ENCODE peak calls at places on chromosome X, in six cellular contexts. One of them, this sample, is unnamed.

GRCh38 chrX:356385-357034 is 30.2 kb downstream of the PPP2R3B start:
- DNase-seq in left colon: no peak
- DNase-seq in NCI-H1417: no peak
- DNase-seq in stimulated activated CD4-positive, alpha-beta T cell treated with anti-CD3 and anti-CD28 coated beads, Interleukin-12 subunit alpha, Interleukin-12 subunit beta, amount 100 ng/mL, for 48 hours: no peak
- DNase-seq in uterus: no peak
- DNase-seq in WTC11: no peak
- DNase-seq in this sample: no peak

GRCh38 chrX:68461541-68461940 is 28.2 kb upstream of the OPHN1 start:
- DNase-seq in left colon: no peak
- DNase-seq in WTC11: no peak
- DNase-seq in NCI-H1417: no peak
- DNase-seq in stimulated activated CD4-positive, alpha-beta T cell treated with anti-CD3 and anti-CD28 coated beads, Interleukin-12 subunit alpha, Interleukin-12 subunit beta, amount 100 ng/mL, for 48 hours: no peak
- DNase-seq in uterus: no peak
- DNase-seq in this sample: no peak

GRCh38 chrX:151073767-151074166 is 90.6 kb downstream of the HMGB3 start:
- DNase-seq in stimulated activated CD4-positive, alpha-beta T cell treated with anti-CD3 and anti-CD28 coated beads, Interleukin-12 subunit alpha, Interleukin-12 subunit beta, amount 100 ng/mL, for 48 hours: no peak
- DNase-seq in WTC11: no peak
- DNase-seq in left colon: no peak
- DNase-seq in uterus: no peak
- DNase-seq in NCI-H1417: no peak
- DNase-seq in this sample: no peak

GRCh38 chrX:9340619-9341304 is 124.1 kb upstream of the TBL1X start:
- DNase-seq in WTC11: no peak
- DNase-seq in NCI-H1417: no peak
- DNase-seq in left colon: peak
- DNase-seq in stimulated activated CD4-positive, alpha-beta T cell treated with anti-CD3 and anti-CD28 coated beads, Interleukin-12 subunit alpha, Interleukin-12 subunit beta, amount 100 ng/mL, for 48 hours: peak
- DNase-seq in uterus: peak
- DNase-seq in this sample: peak

GRCh38 chrX:24080670-24081069 is 25.9 kb downstream of the EIF2S3 start:
- DNase-seq in WTC11: no peak
- DNase-seq in NCI-H1417: no peak
- DNase-seq in uterus: no peak
- DNase-seq in stimulated activated CD4-positive, alpha-beta T cell treated with anti-CD3 and anti-CD28 coated beads, Interleukin-12 subunit alpha, Interleukin-12 subunit beta, amount 100 ng/mL, for 48 hours: no peak
- DNase-seq in left colon: no peak
- DNase-seq in this sample: no peak

GRCh38 chrX:20042221-20042620 is 51.4 kb upstream of the BCLAF3 start:
- DNase-seq in uterus: no peak
- DNase-seq in NCI-H1417: no peak
- DNase-seq in stimulated activated CD4-positive, alpha-beta T cell treated with anti-CD3 and anti-CD28 coated beads, Interleukin-12 subunit alpha, Interleukin-12 subunit beta, amount 100 ng/mL, for 48 hours: no peak
- DNase-seq in left colon: no peak
- DNase-seq in WTC11: no peak
- DNase-seq in this sample: no peak

GRCh38 chrX:13581554-13581953 is 12.2 kb downstream of the EGFL6 start:
- DNase-seq in NCI-H1417: no peak
- DNase-seq in WTC11: no peak
- DNase-seq in uterus: no peak
- DNase-seq in left colon: no peak
- DNase-seq in stimulated activated CD4-positive, alpha-beta T cell treated with anti-CD3 and anti-CD28 coated beads, Interleukin-12 subunit alpha, Interleukin-12 subunit beta, amount 100 ng/mL, for 48 hours: no peak
- DNase-seq in this sample: no peak

GRCh38 chrX:68833855-68834331 is 5.1 kb downstream of the EFNB1 start:
- DNase-seq in stimulated activated CD4-positive, alpha-beta T cell treated with anti-CD3 and anti-CD28 coated beads, Interleukin-12 subunit alpha, Interleukin-12 subunit beta, amount 100 ng/mL, for 48 hours: no peak
- DNase-seq in left colon: peak
- DNase-seq in uterus: peak
- DNase-seq in WTC11: no peak
- DNase-seq in NCI-H1417: no peak
- DNase-seq in this sample: no peak

GRCh38 chrX:63746278-63746677 is 38.7 kb downstream of the ARHGEF9 start:
- DNase-seq in stimulated activated CD4-positive, alpha-beta T cell treated with anti-CD3 and anti-CD28 coated beads, Interleukin-12 subunit alpha, Interleukin-12 subunit beta, amount 100 ng/mL, for 48 hours: no peak
- DNase-seq in WTC11: no peak
- DNase-seq in left colon: no peak
- DNase-seq in NCI-H1417: no peak
- DNase-seq in uterus: no peak
- DNase-seq in this sample: no peak

GRCh38 chrX:11770320-11770719 is 12.3 kb downstream of the MSL3 start:
- DNase-seq in WTC11: peak
- DNase-seq in uterus: no peak
- DNase-seq in stimulated activated CD4-positive, alpha-beta T cell treated with anti-CD3 and anti-CD28 coated beads, Interleukin-12 subunit alpha, Interleukin-12 subunit beta, amount 100 ng/mL, for 48 hours: no peak
- DNase-seq in left colon: no peak
- DNase-seq in NCI-H1417: peak
- DNase-seq in this sample: peak

GRCh38 chrX:69088171-69088938 is 76.9 kb downstream of the PJA1 start:
- DNase-seq in stimulated activated CD4-positive, alpha-beta T cell treated with anti-CD3 and anti-CD28 coated beads, Interleukin-12 subunit alpha, Interleukin-12 subunit beta, amount 100 ng/mL, for 48 hours: no peak
- DNase-seq in WTC11: no peak
- DNase-seq in left colon: no peak
- DNase-seq in uterus: peak
- DNase-seq in NCI-H1417: no peak
- DNase-seq in this sample: no peak

GRCh38 chrX:108091878-108092291 is 307 bp downstream of the ATG4A start:
- DNase-seq in WTC11: no peak
- DNase-seq in stimulated activated CD4-positive, alpha-beta T cell treated with anti-CD3 and anti-CD28 coated beads, Interleukin-12 subunit alpha, Interleukin-12 subunit beta, amount 100 ng/mL, for 48 hours: no peak
- DNase-seq in NCI-H1417: no peak
- DNase-seq in uterus: no peak
- DNase-seq in left colon: peak
- DNase-seq in this sample: no peak

GRCh38 chrX:115940348-115940747 is 230.2 kb upstream of the AGTR2 start:
- DNase-seq in WTC11: no peak
- DNase-seq in uterus: no peak
- DNase-seq in stimulated activated CD4-positive, alpha-beta T cell treated with anti-CD3 and anti-CD28 coated beads, Interleukin-12 subunit alpha, Interleukin-12 subunit beta, amount 100 ng/mL, for 48 hours: no peak
- DNase-seq in left colon: no peak
- DNase-seq in NCI-H1417: no peak
- DNase-seq in this sample: peak

GRCh38 chrX:154409222-154409871 is at the start of gene DNASE1L1:
- DNase-seq in left colon: peak
- DNase-seq in uterus: peak
- DNase-seq in NCI-H1417: no peak
- DNase-seq in stimulated activated CD4-positive, alpha-beta T cell treated with anti-CD3 and anti-CD28 coated beads, Interleukin-12 subunit alpha, Interleukin-12 subunit beta, amount 100 ng/mL, for 48 hours: no peak
- DNase-seq in WTC11: peak
- DNase-seq in this sample: no peak

GRCh38 chrX:5681159-5681558 is 547.5 kb downstream of the NLGN4X start:
- DNase-seq in left colon: no peak
- DNase-seq in WTC11: no peak
- DNase-seq in NCI-H1417: no peak
- DNase-seq in stimulated activated CD4-positive, alpha-beta T cell treated with anti-CD3 and anti-CD28 coated beads, Interleukin-12 subunit alpha, Interleukin-12 subunit beta, amount 100 ng/mL, for 48 hours: no peak
- DNase-seq in uterus: no peak
- DNase-seq in this sample: no peak

GRCh38 chrX:139949703-139950102 is 15.6 kb downstream of the CXorf66 start:
- DNase-seq in WTC11: no peak
- DNase-seq in uterus: no peak
- DNase-seq in left colon: no peak
- DNase-seq in stimulated activated CD4-positive, alpha-beta T cell treated with anti-CD3 and anti-CD28 coated beads, Interleukin-12 subunit alpha, Interleukin-12 subunit beta, amount 100 ng/mL, for 48 hours: no peak
- DNase-seq in NCI-H1417: no peak
- DNase-seq in this sample: no peak

GRCh38 chrX:124338733-124339514 is 6.5 kb downstream of the TEX13D start:
- DNase-seq in stimulated activated CD4-positive, alpha-beta T cell treated with anti-CD3 and anti-CD28 coated beads, Interleukin-12 subunit alpha, Interleukin-12 subunit beta, amount 100 ng/mL, for 48 hours: no peak
- DNase-seq in WTC11: no peak
- DNase-seq in left colon: no peak
- DNase-seq in NCI-H1417: no peak
- DNase-seq in uterus: no peak
- DNase-seq in this sample: no peak

GRCh38 chrX:103845165-103845653 is 13.2 kb upstream of the RAB9B start:
- DNase-seq in WTC11: peak
- DNase-seq in left colon: peak
- DNase-seq in uterus: peak
- DNase-seq in stimulated activated CD4-positive, alpha-beta T cell treated with anti-CD3 and anti-CD28 coated beads, Interleukin-12 subunit alpha, Interleukin-12 subunit beta, amount 100 ng/mL, for 48 hours: peak
- DNase-seq in NCI-H1417: peak
- DNase-seq in this sample: peak

GRCh38 chrX:24993887-24994286 is 21.9 kb downstream of the ARX start:
- DNase-seq in NCI-H1417: no peak
- DNase-seq in left colon: no peak
- DNase-seq in uterus: no peak
- DNase-seq in WTC11: no peak
- DNase-seq in stimulated activated CD4-positive, alpha-beta T cell treated with anti-CD3 and anti-CD28 coated beads, Interleukin-12 subunit alpha, Interleukin-12 subunit beta, amount 100 ng/mL, for 48 hours: no peak
- DNase-seq in this sample: no peak

GRCh38 chrX:10169180-10169579 is 12.4 kb downstream of the CLCN4 start:
- DNase-seq in NCI-H1417: no peak
- DNase-seq in WTC11: no peak
- DNase-seq in uterus: no peak
- DNase-seq in stimulated activated CD4-positive, alpha-beta T cell treated with anti-CD3 and anti-CD28 coated beads, Interleukin-12 subunit alpha, Interleukin-12 subunit beta, amount 100 ng/mL, for 48 hours: no peak
- DNase-seq in left colon: no peak
- DNase-seq in this sample: no peak

GRCh38 chrX:134925551-134925950 is 65.2 kb upstream of the SMIM10 start:
- DNase-seq in uterus: no peak
- DNase-seq in left colon: no peak
- DNase-seq in NCI-H1417: no peak
- DNase-seq in WTC11: no peak
- DNase-seq in stimulated activated CD4-positive, alpha-beta T cell treated with anti-CD3 and anti-CD28 coated beads, Interleukin-12 subunit alpha, Interleukin-12 subunit beta, amount 100 ng/mL, for 48 hours: no peak
- DNase-seq in this sample: no peak

GRCh38 chrX:41108684-41109205 is 23.5 kb downstream of the USP9X start:
- DNase-seq in uterus: no peak
- DNase-seq in left colon: no peak
- DNase-seq in WTC11: peak
- DNase-seq in NCI-H1417: no peak
- DNase-seq in stimulated activated CD4-positive, alpha-beta T cell treated with anti-CD3 and anti-CD28 coated beads, Interleukin-12 subunit alpha, Interleukin-12 subunit beta, amount 100 ng/mL, for 48 hours: no peak
- DNase-seq in this sample: no peak

GRCh38 chrX:133215747-133216146 is 2.4 kb downstream of the TFDP3 start:
- DNase-seq in WTC11: peak
- DNase-seq in left colon: no peak
- DNase-seq in uterus: no peak
- DNase-seq in stimulated activated CD4-positive, alpha-beta T cell treated with anti-CD3 and anti-CD28 coated beads, Interleukin-12 subunit alpha, Interleukin-12 subunit beta, amount 100 ng/mL, for 48 hours: no peak
- DNase-seq in NCI-H1417: peak
- DNase-seq in this sample: no peak

GRCh38 chrX:63525491-63525890 is 174.4 kb upstream of the SPIN4 start:
- DNase-seq in NCI-H1417: no peak
- DNase-seq in stimulated activated CD4-positive, alpha-beta T cell treated with anti-CD3 and anti-CD28 coated beads, Interleukin-12 subunit alpha, Interleukin-12 subunit beta, amount 100 ng/mL, for 48 hours: no peak
- DNase-seq in WTC11: no peak
- DNase-seq in left colon: no peak
- DNase-seq in uterus: no peak
- DNase-seq in this sample: no peak

GRCh38 chrX:102720237-102721168 is at the start of gene GPRASP3:
- DNase-seq in stimulated activated CD4-positive, alpha-beta T cell treated with anti-CD3 and anti-CD28 coated beads, Interleukin-12 subunit alpha, Interleukin-12 subunit beta, amount 100 ng/mL, for 48 hours: peak
- DNase-seq in uterus: peak
- DNase-seq in NCI-H1417: peak
- DNase-seq in left colon: peak
- DNase-seq in WTC11: peak
- DNase-seq in this sample: peak

GRCh38 chrX:123736333-123736921 is 3.6 kb upstream of the THOC2 start:
- DNase-seq in WTC11: no peak
- DNase-seq in uterus: no peak
- DNase-seq in left colon: no peak
- DNase-seq in stimulated activated CD4-positive, alpha-beta T cell treated with anti-CD3 and anti-CD28 coated beads, Interleukin-12 subunit alpha, Interleukin-12 subunit beta, amount 100 ng/mL, for 48 hours: no peak
- DNase-seq in NCI-H1417: no peak
- DNase-seq in this sample: no peak

GRCh38 chrX:93428497-93428896 is 244.9 kb downstream of the NAP1L3 start:
- DNase-seq in stimulated activated CD4-positive, alpha-beta T cell treated with anti-CD3 and anti-CD28 coated beads, Interleukin-12 subunit alpha, Interleukin-12 subunit beta, amount 100 ng/mL, for 48 hours: no peak
- DNase-seq in uterus: no peak
- DNase-seq in WTC11: no peak
- DNase-seq in NCI-H1417: no peak
- DNase-seq in left colon: no peak
- DNase-seq in this sample: no peak

GRCh38 chrX:13001961-13002671 is 27.2 kb downstream of the TMSB4X start:
- DNase-seq in WTC11: no peak
- DNase-seq in left colon: no peak
- DNase-seq in stimulated activated CD4-positive, alpha-beta T cell treated with anti-CD3 and anti-CD28 coated beads, Interleukin-12 subunit alpha, Interleukin-12 subunit beta, amount 100 ng/mL, for 48 hours: no peak
- DNase-seq in NCI-H1417: no peak
- DNase-seq in uterus: no peak
- DNase-seq in this sample: no peak

GRCh38 chrX:39258331-39258730 is 457.1 kb downstream of the MID1IP1 start:
- DNase-seq in uterus: no peak
- DNase-seq in stimulated activated CD4-positive, alpha-beta T cell treated with anti-CD3 and anti-CD28 coated beads, Interleukin-12 subunit alpha, Interleukin-12 subunit beta, amount 100 ng/mL, for 48 hours: no peak
- DNase-seq in WTC11: no peak
- DNase-seq in left colon: no peak
- DNase-seq in NCI-H1417: peak
- DNase-seq in this sample: peak

GRCh38 chrX:120426599-120426998 is 42.5 kb downstream of the LAMP2 start:
- DNase-seq in NCI-H1417: no peak
- DNase-seq in left colon: no peak
- DNase-seq in WTC11: no peak
- DNase-seq in stimulated activated CD4-positive, alpha-beta T cell treated with anti-CD3 and anti-CD28 coated beads, Interleukin-12 subunit alpha, Interleukin-12 subunit beta, amount 100 ng/mL, for 48 hours: no peak
- DNase-seq in uterus: no peak
- DNase-seq in this sample: no peak

GRCh38 chrX:45903781-45904201 is 641.4 kb downstream of the ZNF674 start:
- DNase-seq in stimulated activated CD4-positive, alpha-beta T cell treated with anti-CD3 and anti-CD28 coated beads, Interleukin-12 subunit alpha, Interleukin-12 subunit beta, amount 100 ng/mL, for 48 hours: no peak
- DNase-seq in left colon: no peak
- DNase-seq in uterus: no peak
- DNase-seq in WTC11: peak
- DNase-seq in NCI-H1417: peak
- DNase-seq in this sample: no peak

GRCh38 chrX:33211356-33212254 is at the start of gene DMD:
- DNase-seq in NCI-H1417: no peak
- DNase-seq in WTC11: no peak
- DNase-seq in left colon: peak
- DNase-seq in uterus: peak
- DNase-seq in stimulated activated CD4-positive, alpha-beta T cell treated with anti-CD3 and anti-CD28 coated beads, Interleukin-12 subunit alpha, Interleukin-12 subunit beta, amount 100 ng/mL, for 48 hours: no peak
- DNase-seq in this sample: no peak

GRCh38 chrX:41870719-41871151 is 52.6 kb downstream of the CASK start:
- DNase-seq in NCI-H1417: no peak
- DNase-seq in left colon: peak
- DNase-seq in stimulated activated CD4-positive, alpha-beta T cell treated with anti-CD3 and anti-CD28 coated beads, Interleukin-12 subunit alpha, Interleukin-12 subunit beta, amount 100 ng/mL, for 48 hours: no peak
- DNase-seq in WTC11: no peak
- DNase-seq in uterus: no peak
- DNase-seq in this sample: no peak

GRCh38 chrX:152905081-152905420 is 7.2 kb downstream of the ZNF185 start:
- DNase-seq in stimulated activated CD4-positive, alpha-beta T cell treated with anti-CD3 and anti-CD28 coated beads, Interleukin-12 subunit alpha, Interleukin-12 subunit beta, amount 100 ng/mL, for 48 hours: no peak
- DNase-seq in uterus: no peak
- DNase-seq in NCI-H1417: no peak
- DNase-seq in WTC11: no peak
- DNase-seq in left colon: no peak
- DNase-seq in this sample: no peak

GRCh38 chrX:40154229-40154852 is 56.6 kb upstream of the BCOR start:
- DNase-seq in stimulated activated CD4-positive, alpha-beta T cell treated with anti-CD3 and anti-CD28 coated beads, Interleukin-12 subunit alpha, Interleukin-12 subunit beta, amount 100 ng/mL, for 48 hours: no peak
- DNase-seq in left colon: no peak
- DNase-seq in uterus: peak
- DNase-seq in WTC11: peak
- DNase-seq in NCI-H1417: peak
- DNase-seq in this sample: peak

GRCh38 chrX:53682885-53683555 is 3.5 kb downstream of the HUWE1 start:
- DNase-seq in NCI-H1417: peak
- DNase-seq in WTC11: peak
- DNase-seq in uterus: no peak
- DNase-seq in stimulated activated CD4-positive, alpha-beta T cell treated with anti-CD3 and anti-CD28 coated beads, Interleukin-12 subunit alpha, Interleukin-12 subunit beta, amount 100 ng/mL, for 48 hours: no peak
- DNase-seq in left colon: peak
- DNase-seq in this sample: peak

This sample was measured in NCI-H2227 treated with DMSO at 0.1 percent for 48 hours.